ENCODE peak calls at places on chromosome 10, in four cellular contexts. Y is GM12878, E is K562, W is HepG2. S is an unnamed sample.

GRCh38 chr10:119370046-119370770 is 162.8 kb downstream of the GRK5 start:
- DNase-seq in Y (no peak), E (no peak), W (no peak), S (peak)

GRCh38 chr10:63553031-63553430 is 31.8 kb downstream of the REEP3 start:
- DNase-seq in Y (no peak), E (no peak), W (no peak), S (peak)

GRCh38 chr10:44306762-44307161 is 78.1 kb downstream of the CXCL12 start:
- DNase-seq in Y (no peak), E (no peak), W (peak), S (no peak)

GRCh38 chr10:5620223-5620721 is 46.1 kb downstream of the ASB13 start:
- DNase-seq in Y (no peak), E (no peak), W (no peak), S (no peak)

GRCh38 chr10:80465839-80466590 is 11.9 kb downstream of the TSPAN14 start:
- DNase-seq in Y (no peak), E (no peak), W (no peak), S (no peak)

GRCh38 chr10:20598590-20598989 is 298.5 kb downstream of the NEBL start:
- DNase-seq in Y (no peak), E (no peak), W (no peak), S (peak)

GRCh38 chr10:129771024-129771423 is 193.1 kb downstream of the EBF3 start:
- DNase-seq in Y (no peak), E (no peak), W (no peak), S (no peak)

GRCh38 chr10:30813872-30814471 is 184.4 kb upstream of the LYZL2 start:
- DNase-seq in Y (no peak), E (no peak), W (no peak), S (peak)

GRCh38 chr10:132443605-132443997 is 46.6 kb downstream of the PWWP2B start:
- DNase-seq in Y (no peak), E (peak), W (no peak), S (peak)

GRCh38 chr10:6217621-6218020 is 14.9 kb downstream of the PFKFB3 start:
- DNase-seq in Y (no peak), E (no peak), W (no peak), S (no peak)

GRCh38 chr10:89550509-89550908 is 15.1 kb upstream of the SLC16A12 start:
- DNase-seq in Y (no peak), E (no peak), W (no peak), S (peak)

GRCh38 chr10:3887885-3888476 is 103.0 kb upstream of the KLF6 start:
- DNase-seq in Y (peak), E (no peak), W (no peak), S (peak)

GRCh38 chr10:8705415-8705814 is 650.9 kb downstream of the GATA3 start:
- DNase-seq in Y (no peak), E (no peak), W (no peak), S (no peak)

GRCh38 chr10:94361161-94361794 is 1.5 kb downstream of the NOC3L start:
- DNase-seq in Y (peak), E (no peak), W (peak), S (no peak)

GRCh38 chr10:125174360-125174759 is 14.0 kb upstream of the CTBP2 start:
- DNase-seq in Y (no peak), E (no peak), W (no peak), S (no peak)

GRCh38 chr10:24449334-24449740 is 240.4 kb downstream of the KIAA1217 start:
- DNase-seq in Y (no peak), E (no peak), W (no peak), S (peak)

GRCh38 chr10:3071405-3072198 is 4.3 kb downstream of the PFKP start:
- DNase-seq in Y (no peak), E (no peak), W (no peak), S (peak)

GRCh38 chr10:129699722-129700340 is 232.8 kb downstream of the MGMT start:
- DNase-seq in Y (no peak), E (no peak), W (no peak), S (no peak)

GRCh38 chr10:76497671-76498070 is 1066.2 kb downstream of the LRMDA start:
- DNase-seq in Y (no peak), E (no peak), W (no peak), S (no peak)

GRCh38 chr10:109987413-109987812 is 20.4 kb upstream of the ADD3 start:
- DNase-seq in Y (no peak), E (no peak), W (peak), S (peak)

GRCh38 chr10:22308390-22308789 is 7.8 kb upstream of the COMMD3 start:
- DNase-seq in Y (peak), E (no peak), W (no peak), S (peak)

GRCh38 chr10:49520122-49520775 is 18.7 kb downstream of the ERCC6 start:
- DNase-seq in Y (no peak), E (no peak), W (no peak), S (no peak)

GRCh38 chr10:44963772-44964633 is 4.4 kb downstream of the RASSF4 start:
- DNase-seq in Y (no peak), E (no peak), W (peak), S (no peak)

GRCh38 chr10:73758704-73759511 is 14.7 kb downstream of the SEC24C start:
- DNase-seq in Y (no peak), E (no peak), W (no peak), S (no peak)

GRCh38 chr10:14584643-14585042 is 190.1 kb downstream of the FAM107B start:
- DNase-seq in Y (no peak), E (no peak), W (no peak), S (no peak)

GRCh38 chr10:92891885-92892705 is 43.8 kb downstream of the EXOC6 start:
- DNase-seq in Y (no peak), E (peak), W (peak), S (peak)

GRCh38 chr10:51257511-51258248 is 183.4 kb downstream of the PRKG1 start:
- DNase-seq in Y (no peak), E (no peak), W (no peak), S (peak)

GRCh38 chr10:11838298-11838852 is 15.2 kb downstream of the PROSER2 start:
- DNase-seq in Y (no peak), E (no peak), W (no peak), S (no peak)

GRCh38 chr10:51137741-51138529 is 63.6 kb downstream of the PRKG1 start:
- DNase-seq in Y (no peak), E (no peak), W (no peak), S (peak)

GRCh38 chr10:133444342-133445267 is 9.1 kb upstream of the SCART1 start:
- DNase-seq in Y (no peak), E (no peak), W (no peak), S (no peak)

GRCh38 chr10:24695452-24695851 is 28.2 kb downstream of the ARHGAP21 start:
- DNase-seq in Y (no peak), E (no peak), W (no peak), S (no peak)

GRCh38 chr10:77696584-77696983 is 59.0 kb upstream of the KCNMA1 start:
- DNase-seq in Y (no peak), E (no peak), W (no peak), S (no peak)

GRCh38 chr10:73413108-73413527 is 740 bp downstream of the ANXA7 start:
- DNase-seq in Y (peak), E (peak), W (peak), S (no peak)

GRCh38 chr10:99658622-99659030 is 683 bp upstream of the ENTPD7 start:
- DNase-seq in Y (no peak), E (peak), W (peak), S (peak)

GRCh38 chr10:123044391-123044790 is 35.6 kb downstream of the ACADSB start:
- DNase-seq in Y (no peak), E (peak), W (no peak), S (peak)

GRCh38 chr10:29470843-29471482 is 163.8 kb downstream of the SVIL start:
- DNase-seq in Y (no peak), E (no peak), W (no peak), S (no peak)

GRCh38 chr10:19168584-19168983 is 120.0 kb downstream of the MALRD1 start:
- DNase-seq in Y (no peak), E (no peak), W (peak), S (no peak)
- TF ChIP-seq SMC3 in Y (no peak), E (no peak), W (no peak), S (no peak)

DNA sequence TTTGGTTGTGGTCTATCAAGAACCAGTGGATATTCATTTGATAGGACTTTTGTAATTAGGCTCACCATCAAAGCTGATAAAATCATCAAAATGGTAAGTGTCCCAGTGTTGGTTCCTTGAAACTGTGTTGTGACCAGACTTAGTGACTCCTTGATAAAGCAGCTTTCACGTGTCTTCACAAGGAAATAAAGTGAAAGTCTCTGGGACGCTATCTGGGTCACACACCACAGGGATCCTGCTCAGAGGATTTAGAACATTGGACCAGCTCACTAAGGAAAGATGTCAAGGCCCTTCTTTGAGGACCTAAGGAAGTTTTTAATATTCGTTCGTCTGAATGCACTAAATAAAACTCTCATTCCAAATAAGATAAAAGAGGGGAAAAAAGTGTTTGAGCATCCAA is 193.1 kb downstream of the RNLS start:
- DNase-seq in Y (no peak), E (no peak), W (no peak), S (no peak)
- H3K9ac ChIP-seq in Y (no peak), E (no peak), W (no peak), S (no peak)

GRCh38 chr10:69577268-69578232 is 4.3 kb upstream of the NEUROG3 start:
- DNase-seq in Y (no peak), E (no peak), W (no peak), S (no peak)
- TF ChIP-seq SMC3 in Y (no peak), E (no peak), W (no peak), S (no peak)

GRCh38 chr10:120428754-120429153 is 28.3 kb upstream of the PLPP4 start:
- DNase-seq in Y (no peak), E (no peak), W (no peak), S (no peak)

GRCh38 chr10:120429395-120429794 is 27.6 kb upstream of the PLPP4 start:
- DNase-seq in Y (no peak), E (no peak), W (no peak), S (no peak)

GRCh38 chr10:120433176-120433575 is 23.9 kb upstream of the PLPP4 start:
- DNase-seq in Y (no peak), E (no peak), W (no peak), S (no peak)

GRCh38 chr10:120432209-120432608 is 24.8 kb upstream of the PLPP4 start:
- DNase-seq in Y (no peak), E (no peak), W (no peak), S (no peak)

DNA sequence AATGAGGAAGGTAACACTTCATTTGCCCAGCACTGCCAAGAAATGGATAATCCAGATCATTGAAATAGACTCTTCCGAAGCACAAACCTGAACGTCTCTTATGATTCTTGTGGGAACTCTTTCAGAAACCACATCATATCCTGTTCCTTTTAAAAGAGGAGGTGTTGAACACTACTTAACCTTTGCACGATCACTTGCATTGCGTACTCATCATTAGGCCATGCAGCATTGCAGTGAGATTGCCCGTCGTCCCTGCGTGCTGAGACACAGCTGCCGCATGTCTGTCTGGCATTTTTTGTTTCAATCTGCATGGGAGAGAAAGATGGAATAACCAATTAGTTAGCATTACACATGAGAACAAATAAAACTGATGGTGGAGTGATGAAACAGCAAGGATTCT is 25.7 kb upstream of the PLPP4 start:
- DNase-seq in Y (no peak), E (no peak), W (no peak), S (no peak)
- H3K9ac ChIP-seq in Y (no peak), E (no peak), W (no peak), S (no peak)

DNA sequence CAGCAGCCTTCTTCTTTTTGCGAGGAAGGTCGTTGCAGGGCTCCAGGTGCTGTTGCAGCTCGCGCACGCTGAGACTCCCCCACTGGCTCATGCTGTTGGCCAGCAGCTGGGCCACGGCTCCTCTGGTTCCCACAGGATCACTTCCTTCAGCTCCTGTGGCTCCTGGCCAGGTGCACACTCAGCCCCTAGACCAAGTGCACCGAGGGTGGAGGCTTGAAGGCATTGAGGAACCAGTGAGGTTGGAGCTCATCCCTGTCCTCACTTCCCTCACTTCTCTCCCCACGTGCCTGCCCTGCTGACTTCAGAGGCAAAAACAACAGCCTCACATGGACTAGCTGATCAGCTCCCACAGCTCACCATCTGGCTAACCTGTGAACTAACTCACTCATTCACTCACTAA is 46.2 kb upstream of the ADRB1 start:
- DNase-seq in Y (no peak), E (no peak), W (no peak), S (no peak)
- TF ChIP-seq SMC3 in Y (no peak), E (no peak), W (no peak), S (no peak)